ENCODE peak calls at places on chromosomes 3 and 15, in ten cellular contexts. G is H9, Q is neural crest cell, U is epithelial cell of esophagus, F is A673, X is astrocyte, L is stomach, S is B cell, Z is ovary, D is neural progenitor cell. O is an unnamed sample.

GRCh38 chr3:189789432-189789831 is 158.2 kb downstream of the TP63 start:
- DNase-seq in G (no peak), Q (no peak), U (peak; percentile 92), F (no peak), X (no peak), L (no peak), S (no peak), Z (no peak), D (no peak), O (no peak)

GRCh38 chr3:130395916-130396315 is 50.4 kb downstream of the COL6A5 start:
- DNase-seq in G (peak; percentile 64), Q (no peak), U (peak; percentile 84), F (peak; percentile 6), X (peak; percentile 23), L (no peak), S (no peak), Z (no peak), D (no peak), O (peak; percentile 50)

GRCh38 chr3:149590691-149591441 is 67.0 kb downstream of the WWTR1 start:
- DNase-seq in G (no peak), Q (no peak), U (no peak), F (peak; percentile 50), X (no peak), L (no peak), S (no peak), Z (no peak), D (no peak), O (no peak)

GRCh38 chr15:33278816-33279612 is 31.8 kb upstream of the RYR3 start:
- DNase-seq in G (peak; percentile 71), Q (no peak), U (peak; percentile 98), F (peak; percentile 68), X (peak; percentile 88), L (no peak), S (no peak), Z (no peak), D (no peak), O (no peak)

GRCh38 chr3:113249601-113250000 is 38.2 kb downstream of the BOC start:
- DNase-seq in G (no peak), Q (no peak), U (no peak), F (no peak), X (peak; percentile 71), L (no peak), S (no peak), Z (no peak), D (no peak), O (no peak)

GRCh38 chr15:63502137-63502801 is 2.1 kb upstream of the USP3 start:
- DNase-seq in G (no peak), Q (no peak), U (peak; percentile 86), F (peak; percentile 41), X (no peak), L (peak; percentile 64), S (no peak), Z (no peak), D (no peak), O (peak; percentile 30)

GRCh38 chr3:182342252-182342651 is 451.1 kb upstream of the ATP11B start:
- DNase-seq in G (no peak), Q (no peak), U (no peak), F (no peak), X (no peak), L (no peak), S (no peak), Z (no peak), D (no peak), O (no peak)

GRCh38 chr3:173770796-173771573 is 373.4 kb downstream of the NLGN1 start:
- DNase-seq in G (no peak), Q (no peak), U (no peak), F (no peak), X (no peak), L (no peak), S (no peak), Z (no peak), D (peak; percentile 39), O (no peak)

GRCh38 chr3:23713641-23714040 is 92.1 kb upstream of the UBE2E1 start:
- DNase-seq in G (no peak), Q (no peak), U (no peak), F (no peak), X (peak; percentile 82), L (no peak), S (no peak), Z (no peak), D (no peak), O (no peak)

GRCh38 chr3:107271787-107272387 is 105.4 kb upstream of the CCDC54 start:
- DNase-seq in G (no peak), Q (no peak), U (peak; percentile 48), F (peak; percentile 53), X (peak; percentile 31), L (no peak), S (peak; percentile 21), Z (no peak), D (peak; percentile 36), O (no peak)

GRCh38 chr15:50247819-50248650 is 17.5 kb downstream of the HDC start:
- DNase-seq in G (no peak), Q (no peak), U (peak; percentile 74), F (no peak), X (no peak), L (peak; percentile 43), S (peak; percentile 64), Z (no peak), D (no peak), O (no peak)

GRCh38 chr3:106510206-106510605 is 641.4 kb upstream of the CBLB start:
- DNase-seq in G (no peak), Q (no peak), U (no peak), F (no peak), X (no peak), L (no peak), S (no peak), Z (no peak), D (no peak), O (no peak)

GRCh38 chr3:113251817-113252216 is 40.5 kb downstream of the BOC start:
- DNase-seq in G (no peak), Q (no peak), U (no peak), F (no peak), X (no peak), L (no peak), S (no peak), Z (no peak), D (no peak), O (no peak)

GRCh38 chr3:75254685-75255084 is 409.4 kb upstream of the FRG2C start:
- DNase-seq in G (peak; percentile 74), Q (no peak), U (no peak), F (no peak), X (no peak), L (no peak), S (no peak), Z (no peak), D (peak; percentile 51), O (no peak)

GRCh38 chr15:66611257-66612053 is 45.7 kb upstream of the LCTL start:
- DNase-seq in G (no peak), Q (no peak), U (no peak), F (no peak), X (no peak), L (peak; percentile 91), S (no peak), Z (no peak), D (no peak), O (no peak)

GRCh38 chr15:93520206-93520605 is 431.2 kb upstream of the RGMA start:
- DNase-seq in G (peak; percentile 56), Q (no peak), U (no peak), F (no peak), X (no peak), L (no peak), S (no peak), Z (no peak), D (peak; percentile 52), O (no peak)

GRCh38 chr15:74130089-74130848 is at the start of gene ISLR2:
- DNase-seq in G (no peak), Q (no peak), U (no peak), F (peak; percentile 64), X (no peak), L (no peak), S (peak; percentile 39), Z (no peak), D (peak; percentile 67), O (no peak)

GRCh38 chr15:60660290-60661051 is 181.5 kb upstream of the ICE2 start:
- DNase-seq in G (no peak), Q (no peak), U (peak; percentile 60), F (peak; percentile 77), X (peak; percentile 70), L (no peak), S (no peak), Z (peak; percentile 47), D (no peak), O (no peak)

GRCh38 chr15:40930430-40931299 is 1.5 kb downstream of the DLL4 start:
- DNase-seq in G (peak; percentile 88), Q (no peak), U (peak; percentile 55), F (no peak), X (peak; percentile 16), L (no peak), S (peak; percentile 64), Z (no peak), D (peak; percentile 87), O (peak; percentile 88)

GRCh38 chr15:71066983-71067382 is 48.3 kb upstream of the THSD4 start:
- DNase-seq in G (no peak), Q (no peak), U (peak; percentile 81), F (no peak), X (peak; percentile 63), L (no peak), S (no peak), Z (no peak), D (no peak), O (no peak)

GRCh38 chr15:93179704-93180103 is 90.7 kb upstream of the RGMA start:
- DNase-seq in G (peak; percentile 53), Q (no peak), U (no peak), F (no peak), X (peak; percentile 22), L (no peak), S (no peak), Z (no peak), D (peak; percentile 27), O (no peak)

GRCh38 chr15:61835029-61835428 is 225.2 kb downstream of the VPS13C start:
- DNase-seq in G (no peak), Q (no peak), U (no peak), F (no peak), X (no peak), L (no peak), S (no peak), Z (no peak), D (no peak), O (no peak)
- TF ChIP-seq CTCF in G (no peak), Q (no peak), U (no peak), F (no peak), X (no peak), L (no peak), S (no peak), Z (no peak), D (no peak), O (no peak)

GRCh38 chr3:125602752-125603649 is 7.7 kb upstream of the OSBPL11 start:
- DNase-seq in G (no peak), Q (peak; percentile 20), U (peak; percentile 87), F (peak; percentile 69), X (peak; percentile 83), L (no peak), S (no peak), Z (no peak), D (peak; percentile 33), O (no peak)
- TF ChIP-seq CTCF in G (peak; percentile 31), Q (peak; percentile 54), U (no peak), F (peak; percentile 45), X (peak; percentile 19), L (no peak), S (no peak), Z (no peak), D (peak; percentile 12), O (no peak)

GRCh38 chr3:184333190-184333589 is 4.2 kb upstream of the FAM131A start:
- DNase-seq in G (no peak), Q (no peak), U (no peak), F (no peak), X (no peak), L (no peak), S (no peak), Z (no peak), D (no peak), O (no peak)
- TF ChIP-seq CTCF in G (no peak), Q (no peak), U (no peak), F (no peak), X (no peak), L (no peak), S (no peak), Z (no peak), D (no peak), O (no peak)

GRCh38 chr3:8325306-8325705 is 176.3 kb upstream of the LMCD1 start:
- DNase-seq in G (no peak), Q (no peak), U (no peak), F (no peak), X (peak; percentile 58), L (no peak), S (no peak), Z (no peak), D (no peak), O (no peak)
- TF ChIP-seq CTCF in G (no peak), Q (no peak), U (no peak), F (no peak), X (no peak), L (no peak), S (no peak), Z (no peak), D (no peak), O (no peak)

O was measured in Caco-2.